ENCODE peak calls at places on chromosome 5, in eight cellular contexts. I is ovary, T is GM12865, L is astrocyte of the spinal cord, A is lower lobe of right lung, Q is nephron progenitor cell, D is fibroblast of pulmonary artery, W is AG04450. Z is an unnamed sample.

GRCh38 chr5:36492998-36493655 is 113.3 kb upstream of the SLC1A3 start:
- DNase-seq in I (no peak), T (no peak), L (peak; percentile 80), A (no peak), Q (no peak), D (no peak), W (no peak), Z (peak; percentile 39)

GRCh38 chr5:172436874-172437369 is 17.4 kb downstream of the SH3PXD2B start:
- DNase-seq in I (peak; percentile 43), T (no peak), L (no peak), A (no peak), Q (no peak), D (no peak), W (no peak), Z (no peak)

GRCh38 chr5:55232194-55232984 is 1.0 kb downstream of the CCNO start:
- DNase-seq in I (peak; percentile 47), T (no peak), L (no peak), A (peak; percentile 40), Q (peak; percentile 50), D (no peak), W (no peak), Z (peak; percentile 79)

GRCh38 chr5:142977363-142978051 is 207.3 kb downstream of the ARHGAP26 start:
- DNase-seq in I (no peak), T (peak; percentile 77), L (peak; percentile 90), A (no peak), Q (no peak), D (peak; percentile 94), W (peak; percentile 83), Z (peak; percentile 93)

GRCh38 chr5:69493235-69493925 is 790 bp downstream of the OCLN start:
- DNase-seq in I (peak; percentile 33), T (peak; percentile 81), L (no peak), A (peak; percentile 73), Q (peak; percentile 63), D (no peak), W (no peak), Z (peak; percentile 55)

GRCh38 chr5:175922192-175922885 is 45.8 kb downstream of the THOC3 start:
- DNase-seq in I (no peak), T (no peak), L (peak; percentile 98), A (no peak), Q (no peak), D (peak; percentile 74), W (peak; percentile 93), Z (peak; percentile 67)

GRCh38 chr5:177089146-177089545 is 2.4 kb downstream of the FGFR4 start:
- DNase-seq in I (no peak), T (no peak), L (no peak), A (no peak), Q (no peak), D (peak; percentile 57), W (no peak), Z (no peak)

GRCh38 chr5:1925111-1926070 is 42.7 kb upstream of the IRX4 start:
- DNase-seq in I (no peak), T (no peak), L (no peak), A (no peak), Q (no peak), D (no peak), W (no peak), Z (no peak)

GRCh38 chr5:139577689-139578347 is 16.7 kb downstream of the UBE2D2 start:
- DNase-seq in I (no peak), T (no peak), L (no peak), A (no peak), Q (no peak), D (peak; percentile 16), W (no peak), Z (no peak)

GRCh38 chr5:26193626-26194025 is 844.8 kb downstream of the CDH9 start:
- DNase-seq in I (no peak), T (no peak), L (no peak), A (no peak), Q (no peak), D (no peak), W (no peak), Z (no peak)

GRCh38 chr5:144566747-144567415 is 396.2 kb downstream of the KCTD16 start:
- DNase-seq in I (no peak), T (no peak), L (peak; percentile 80), A (no peak), Q (no peak), D (no peak), W (no peak), Z (peak; percentile 38)

GRCh38 chr5:180090769-180091546 is 19.4 kb upstream of the RNF130 start:
- DNase-seq in I (no peak), T (no peak), L (peak; percentile 38), A (no peak), Q (no peak), D (peak; percentile 45), W (no peak), Z (peak; percentile 61)

GRCh38 chr5:137146402-137146889 is 352.7 kb downstream of the SPOCK1 start:
- DNase-seq in I (no peak), T (no peak), L (peak; percentile 95), A (no peak), Q (peak; percentile 31), D (peak; percentile 94), W (peak; percentile 70), Z (peak; percentile 97)

GRCh38 chr5:103512506-103512905 is 50.1 kb downstream of the NUDT12 start:
- DNase-seq in I (no peak), T (no peak), L (no peak), A (no peak), Q (no peak), D (no peak), W (no peak), Z (no peak)

GRCh38 chr5:62046191-62046590 is 259.8 kb upstream of the KIF2A start:
- DNase-seq in I (no peak), T (no peak), L (no peak), A (no peak), Q (no peak), D (no peak), W (no peak), Z (no peak)

GRCh38 chr5:8134609-8135008 is 265.7 kb downstream of the MTRR start:
- DNase-seq in I (no peak), T (no peak), L (no peak), A (no peak), Q (no peak), D (no peak), W (no peak), Z (no peak)

GRCh38 chr5:151451626-151452520 is 4.5 kb downstream of the SLC36A1 start:
- DNase-seq in I (no peak), T (peak; percentile 82), L (peak; percentile 61), A (no peak), Q (no peak), D (no peak), W (peak; percentile 24), Z (peak; percentile 41)

GRCh38 chr5:149912226-149912864 is 32.2 kb downstream of the PDE6A start:
- DNase-seq in I (no peak), T (no peak), L (no peak), A (no peak), Q (no peak), D (no peak), W (no peak), Z (no peak)

GRCh38 chr5:149838881-149839739 is 105.5 kb downstream of the PDE6A start:
- DNase-seq in I (no peak), T (no peak), L (peak; percentile 65), A (no peak), Q (no peak), D (peak; percentile 53), W (no peak), Z (peak; percentile 94)

GRCh38 chr5:135242021-135242480 is 157.0 kb downstream of the MACROH2A1 start:
- DNase-seq in I (no peak), T (no peak), L (peak; percentile 67), A (peak; percentile 56), Q (no peak), D (peak; percentile 47), W (no peak), Z (peak; percentile 87)

DNA sequence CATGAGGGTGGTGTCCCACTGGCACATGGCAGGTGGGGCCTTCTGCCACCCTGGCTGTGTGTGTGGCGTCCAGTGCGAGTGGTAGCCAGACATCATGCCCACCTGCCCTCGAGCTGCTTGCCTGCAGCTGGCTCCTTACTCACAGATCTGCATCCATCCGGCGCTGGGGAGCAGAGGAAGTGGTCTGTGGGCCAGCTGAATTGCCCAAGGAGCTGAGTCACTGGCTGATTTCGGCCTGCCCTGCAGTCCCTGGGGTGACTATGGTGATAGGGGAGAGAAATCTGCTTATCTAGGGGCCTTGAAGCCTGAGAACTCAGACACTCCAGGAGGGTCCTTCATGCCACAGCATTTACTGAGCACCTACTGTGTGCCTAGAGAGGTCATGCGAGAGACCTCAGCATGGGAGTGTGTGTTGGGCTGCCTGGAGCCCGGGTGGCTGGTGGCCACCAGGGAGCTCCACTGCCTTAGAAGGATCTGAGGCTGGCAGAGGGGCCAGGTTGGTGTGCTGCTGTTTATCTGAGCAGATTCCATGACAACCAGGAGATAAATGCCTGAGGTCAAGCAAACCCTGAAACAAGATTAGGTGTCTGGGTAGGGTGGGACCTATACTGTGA is 57.1 kb downstream of the SLC22A5 start:
- DNase-seq in I (peak; percentile 58), T (peak; percentile 92), L (peak; percentile 91), A (peak; percentile 89), Q (no peak), D (peak; percentile 88), W (peak; percentile 80), Z (peak; percentile 96)
- TF ChIP-seq CTCF in I (no peak), T (peak; percentile 61), L (peak; percentile 54), A (peak; percentile 37), Q (no peak), D (peak; percentile 73), W (peak; percentile 54), Z (peak; percentile 22)

DNA sequence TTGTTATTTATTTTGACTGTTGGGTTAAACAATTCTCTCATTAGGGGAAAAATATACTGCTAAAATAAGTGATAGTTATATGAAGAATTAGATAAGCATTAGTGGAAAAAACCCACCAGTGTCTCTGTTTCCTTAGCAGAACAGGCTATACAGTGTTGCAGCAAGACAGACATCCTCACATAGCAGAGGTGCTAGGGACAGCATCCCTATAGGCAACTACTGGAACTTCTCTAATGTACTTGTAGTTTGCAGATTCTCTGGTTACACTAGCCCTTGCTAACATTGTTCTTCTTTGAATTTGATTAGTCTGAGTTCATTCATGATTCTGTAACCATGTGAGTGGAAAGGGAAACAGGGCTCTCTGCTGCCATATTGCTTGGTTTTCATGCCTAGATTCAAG is 661.8 kb upstream of the RGMB start:
- DNase-seq in I (no peak), T (no peak), L (no peak), A (no peak), Q (no peak), D (no peak), W (no peak), Z (no peak)
- TF ChIP-seq CTCF in I (no peak), T (no peak), L (peak; percentile 33), A (no peak), Q (no peak), D (no peak), W (peak; percentile 55), Z (no peak)

GRCh38 chr5:148740966-148741742 is 85.3 kb upstream of the ADRB2 start:
- DNase-seq in I (no peak), T (peak; percentile 61), L (peak; percentile 79), A (no peak), Q (no peak), D (peak; percentile 85), W (peak; percentile 72), Z (peak; percentile 77)
- TF ChIP-seq CTCF in I (no peak), T (peak; percentile 68), L (peak; percentile 70), A (peak; percentile 82), Q (peak; percentile 75), D (peak; percentile 78), W (peak; percentile 78), Z (peak; percentile 88)

DNA sequence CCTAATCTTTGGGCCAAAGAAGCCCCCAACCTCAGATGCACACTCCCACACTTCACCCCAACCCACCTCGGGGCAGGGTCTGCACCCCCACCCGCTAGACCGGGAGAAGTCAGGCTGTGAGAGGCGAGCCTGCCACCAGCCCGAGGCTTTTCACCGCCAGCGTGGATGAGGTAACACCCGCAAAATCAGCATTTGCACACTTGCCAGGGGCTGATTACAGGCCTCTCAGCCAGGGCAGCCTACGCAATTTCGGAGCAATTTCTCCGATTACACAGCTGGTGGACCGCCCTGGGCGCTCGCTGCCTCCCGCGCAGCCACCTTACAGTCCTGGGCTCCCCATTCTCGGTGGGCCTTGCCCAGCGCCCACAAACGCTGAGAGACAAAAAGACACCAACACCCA is 68.5 kb downstream of the FOXD1 start:
- DNase-seq in I (no peak), T (no peak), L (no peak), A (no peak), Q (no peak), D (no peak), W (no peak), Z (no peak)
- TF ChIP-seq CTCF in I (no peak), T (no peak), L (no peak), A (no peak), Q (no peak), D (no peak), W (no peak), Z (no peak)